ENCODE peak calls at places on chromosomes 11 and 22, in ten cellular contexts. One of them, this sample, is unnamed.
A peak's percentile ranks its signal among the peaks of the same experiment; 100 is the strongest.

GRCh38 chr11:19552100-19552499 is 160.5 kb upstream of the NAV2 start:
- DNase-seq in GM12878: no peak
- DNase-seq in colonic mucosa: no peak
- DNase-seq in kidney epithelial cell: no peak
- DNase-seq in AG04449: no peak
- DNase-seq in Calu3: no peak
- DNase-seq in lower leg skin: no peak
- DNase-seq in NB4: no peak
- DNase-seq in GM20000: no peak
- DNase-seq in HFF-Myc: no peak
- DNase-seq in this sample: peak; percentile 72

GRCh38 chr22:23878219-23878618 is 16.0 kb upstream of the MIF start:
- DNase-seq in kidney epithelial cell: no peak
- DNase-seq in GM12878: no peak
- DNase-seq in HFF-Myc: no peak
- DNase-seq in Calu3: no peak
- DNase-seq in AG04449: no peak
- DNase-seq in lower leg skin: no peak
- DNase-seq in GM20000: no peak
- DNase-seq in NB4: no peak
- DNase-seq in colonic mucosa: no peak
- DNase-seq in this sample: no peak

GRCh38 chr22:44878483-44879300 is 126.3 kb downstream of the ARHGAP8 start:
- DNase-seq in colonic mucosa: no peak
- DNase-seq in Calu3: no peak
- DNase-seq in GM20000: no peak
- DNase-seq in GM12878: no peak
- DNase-seq in AG04449: no peak
- DNase-seq in HFF-Myc: no peak
- DNase-seq in NB4: no peak
- DNase-seq in kidney epithelial cell: no peak
- DNase-seq in lower leg skin: peak; percentile 67
- DNase-seq in this sample: no peak

GRCh38 chr11:114095899-114096298 is 36.4 kb downstream of the ZBTB16 start:
- DNase-seq in AG04449: no peak
- DNase-seq in Calu3: no peak
- DNase-seq in colonic mucosa: no peak
- DNase-seq in lower leg skin: no peak
- DNase-seq in kidney epithelial cell: no peak
- DNase-seq in GM20000: no peak
- DNase-seq in HFF-Myc: no peak
- DNase-seq in NB4: no peak
- DNase-seq in GM12878: no peak
- DNase-seq in this sample: no peak

GRCh38 chr11:11034476-11034875 is 176.6 kb upstream of the ZBED5 start:
- DNase-seq in Calu3: no peak
- DNase-seq in GM12878: no peak
- DNase-seq in HFF-Myc: no peak
- DNase-seq in kidney epithelial cell: no peak
- DNase-seq in NB4: no peak
- DNase-seq in AG04449: no peak
- DNase-seq in GM20000: no peak
- DNase-seq in colonic mucosa: no peak
- DNase-seq in lower leg skin: no peak
- DNase-seq in this sample: no peak

GRCh38 chr22:21837184-21837979 is 30.1 kb downstream of the MAPK1 start:
- DNase-seq in HFF-Myc: peak; percentile 69
- DNase-seq in colonic mucosa: no peak
- DNase-seq in AG04449: peak; percentile 54
- DNase-seq in GM20000: no peak
- DNase-seq in lower leg skin: no peak
- DNase-seq in GM12878: no peak
- DNase-seq in kidney epithelial cell: peak; percentile 69
- DNase-seq in NB4: no peak
- DNase-seq in Calu3: no peak
- DNase-seq in this sample: no peak

GRCh38 chr11:3616721-3617460 is 24.9 kb downstream of the ART5 start:
- DNase-seq in lower leg skin: no peak
- DNase-seq in kidney epithelial cell: no peak
- DNase-seq in NB4: no peak
- DNase-seq in AG04449: no peak
- DNase-seq in GM12878: no peak
- DNase-seq in GM20000: no peak
- DNase-seq in Calu3: no peak
- DNase-seq in HFF-Myc: no peak
- DNase-seq in colonic mucosa: no peak
- DNase-seq in this sample: no peak

GRCh38 chr22:41417622-41418390 is 28.8 kb downstream of the TOB2 start:
- DNase-seq in GM12878: no peak
- DNase-seq in NB4: no peak
- DNase-seq in colonic mucosa: peak; percentile 60
- DNase-seq in GM20000: no peak
- DNase-seq in HFF-Myc: no peak
- DNase-seq in kidney epithelial cell: no peak
- DNase-seq in lower leg skin: peak; percentile 96
- DNase-seq in AG04449: no peak
- DNase-seq in Calu3: peak; percentile 63
- DNase-seq in this sample: no peak

GRCh38 chr11:64850979-64851567 is 6.6 kb upstream of the CDC42BPG start:
- DNase-seq in NB4: peak; percentile 64
- DNase-seq in GM20000: peak; percentile 91
- DNase-seq in lower leg skin: no peak
- DNase-seq in colonic mucosa: no peak
- DNase-seq in HFF-Myc: no peak
- DNase-seq in kidney epithelial cell: no peak
- DNase-seq in AG04449: no peak
- DNase-seq in Calu3: no peak
- DNase-seq in GM12878: peak; percentile 90
- DNase-seq in this sample: no peak

GRCh38 chr22:46104881-46105493 is 45.3 kb upstream of the PPARA start:
- DNase-seq in Calu3: peak; percentile 30
- DNase-seq in GM12878: no peak
- DNase-seq in HFF-Myc: no peak
- DNase-seq in lower leg skin: no peak
- DNase-seq in colonic mucosa: no peak
- DNase-seq in AG04449: no peak
- DNase-seq in NB4: no peak
- DNase-seq in GM20000: no peak
- DNase-seq in kidney epithelial cell: no peak
- DNase-seq in this sample: no peak

GRCh38 chr22:26330971-26331625 is 98.0 kb upstream of the ASPHD2 start:
- DNase-seq in GM12878: peak; percentile 7
- DNase-seq in NB4: peak; percentile 50
- DNase-seq in lower leg skin: no peak
- DNase-seq in Calu3: peak; percentile 81
- DNase-seq in GM20000: peak; percentile 76
- DNase-seq in HFF-Myc: peak; percentile 25
- DNase-seq in colonic mucosa: peak; percentile 75
- DNase-seq in kidney epithelial cell: no peak
- DNase-seq in AG04449: no peak
- DNase-seq in this sample: peak; percentile 78
- TF ChIP-seq CTCF in GM12878: peak; percentile 93
- TF ChIP-seq CTCF in NB4: peak; percentile 82
- TF ChIP-seq CTCF in lower leg skin: no peak
- TF ChIP-seq CTCF in Calu3: peak; percentile 91
- TF ChIP-seq CTCF in GM20000: peak; percentile 91
- TF ChIP-seq CTCF in HFF-Myc: peak; percentile 94
- TF ChIP-seq CTCF in colonic mucosa: peak; percentile 87
- TF ChIP-seq CTCF in kidney epithelial cell: peak; percentile 86
- TF ChIP-seq CTCF in AG04449: peak; percentile 90
- TF ChIP-seq CTCF in this sample: peak; percentile 91

DNA sequence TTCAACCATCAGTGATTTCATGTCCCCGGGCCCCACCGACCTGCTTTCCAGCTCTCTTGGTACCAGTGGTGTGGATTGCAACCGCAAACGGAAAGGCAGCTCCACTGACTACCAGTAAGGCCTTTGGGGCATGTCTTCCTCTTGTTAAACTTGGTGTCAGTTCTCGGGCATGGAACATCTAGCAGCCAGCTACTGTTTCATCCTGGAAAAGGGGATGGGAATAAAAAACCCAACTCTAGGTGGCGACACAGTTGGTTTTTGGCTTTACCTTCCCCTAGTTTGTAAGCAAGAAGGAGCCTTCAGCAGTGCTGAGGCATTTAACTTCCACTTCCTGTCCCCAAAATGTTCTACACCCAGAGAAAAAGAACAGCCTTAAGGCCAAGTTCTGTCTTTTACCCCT is 76.7 kb downstream of the BMAL1 start:
- DNase-seq in colonic mucosa: no peak
- DNase-seq in GM12878: no peak
- DNase-seq in AG04449: no peak
- DNase-seq in NB4: peak; percentile 45
- DNase-seq in HFF-Myc: no peak
- DNase-seq in GM20000: no peak
- DNase-seq in kidney epithelial cell: no peak
- DNase-seq in Calu3: no peak
- DNase-seq in lower leg skin: peak; percentile 57
- DNase-seq in this sample: no peak
- TF ChIP-seq CTCF in colonic mucosa: peak; percentile 24
- TF ChIP-seq CTCF in GM12878: peak; percentile 29
- TF ChIP-seq CTCF in AG04449: peak; percentile 19
- TF ChIP-seq CTCF in NB4: peak; percentile 31
- TF ChIP-seq CTCF in HFF-Myc: peak; percentile 30
- TF ChIP-seq CTCF in GM20000: no peak
- TF ChIP-seq CTCF in kidney epithelial cell: peak; percentile 33
- TF ChIP-seq CTCF in Calu3: peak; percentile 35
- TF ChIP-seq CTCF in lower leg skin: no peak
- TF ChIP-seq CTCF in this sample: no peak

DNA sequence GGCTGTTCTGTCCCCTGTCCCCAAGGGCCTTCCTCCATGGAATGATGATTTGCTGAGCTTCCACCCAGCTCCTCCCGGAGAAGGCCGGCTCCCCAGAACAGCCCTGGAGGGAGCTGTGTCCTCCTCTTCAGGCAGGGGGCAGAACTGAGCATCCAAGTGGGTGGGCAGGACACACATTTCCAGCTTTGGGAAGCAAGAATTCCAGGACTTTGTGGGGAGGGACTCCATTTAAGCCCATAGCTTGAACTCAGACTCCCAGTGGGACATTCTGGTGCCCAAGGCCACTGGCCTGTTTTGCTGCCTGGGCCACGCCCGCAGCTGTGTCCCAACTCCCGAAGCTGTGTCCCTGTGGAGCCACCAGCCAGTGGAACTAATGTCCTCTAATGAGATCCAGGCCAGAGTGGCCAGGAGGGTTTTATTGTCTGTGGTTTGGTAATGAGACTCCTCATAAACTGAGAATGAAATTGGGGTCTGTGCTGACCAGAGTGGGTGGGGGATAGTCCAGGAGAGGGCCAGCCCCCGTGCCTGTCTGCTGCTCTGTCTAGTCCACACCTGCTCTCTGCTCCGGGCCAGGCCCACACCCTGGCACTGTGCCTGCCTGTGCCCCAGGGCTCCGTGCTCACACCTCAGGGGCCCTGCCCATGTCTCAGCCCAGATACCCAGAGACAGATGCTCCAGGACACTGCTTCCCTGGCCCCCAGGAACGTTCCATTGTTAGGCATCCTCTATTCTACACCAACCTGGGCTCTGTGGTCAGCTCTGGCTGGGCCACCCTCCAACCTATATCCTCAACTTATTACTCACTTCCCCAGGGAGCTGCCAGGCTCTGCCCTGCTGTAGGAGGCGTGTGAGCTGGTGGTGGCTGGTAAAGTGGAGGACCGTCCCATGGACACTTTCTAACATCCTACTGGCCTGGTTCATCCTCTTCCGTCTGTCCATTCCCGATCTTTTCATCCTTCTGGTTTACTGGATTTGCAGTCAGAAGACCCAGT is 7.6 kb downstream of the NECTIN1 start:
- DNase-seq in colonic mucosa: peak; percentile 52
- DNase-seq in GM12878: no peak
- DNase-seq in GM20000: no peak
- DNase-seq in NB4: no peak
- DNase-seq in lower leg skin: peak; percentile 83
- DNase-seq in kidney epithelial cell: no peak
- DNase-seq in HFF-Myc: peak; percentile 25
- DNase-seq in Calu3: peak; percentile 14
- DNase-seq in AG04449: no peak
- DNase-seq in this sample: peak; percentile 72
- TF ChIP-seq CTCF in colonic mucosa: peak; percentile 50
- TF ChIP-seq CTCF in GM12878: peak; percentile 23
- TF ChIP-seq CTCF in GM20000: peak; percentile 42
- TF ChIP-seq CTCF in NB4: peak; percentile 37
- TF ChIP-seq CTCF in lower leg skin: no peak
- TF ChIP-seq CTCF in kidney epithelial cell: peak; percentile 41
- TF ChIP-seq CTCF in HFF-Myc: peak; percentile 70
- TF ChIP-seq CTCF in Calu3: peak; percentile 20
- TF ChIP-seq CTCF in AG04449: peak; percentile 53
- TF ChIP-seq CTCF in this sample: peak; percentile 51

GRCh38 chr11:94322501-94322900 is 18.1 kb downstream of the IZUMO1R start:
- DNase-seq in Calu3: no peak
- DNase-seq in HFF-Myc: no peak
- DNase-seq in AG04449: no peak
- DNase-seq in kidney epithelial cell: no peak
- DNase-seq in lower leg skin: no peak
- DNase-seq in colonic mucosa: no peak
- DNase-seq in NB4: no peak
- DNase-seq in GM12878: no peak
- DNase-seq in GM20000: no peak
- DNase-seq in this sample: no peak

GRCh38 chr11:94328587-94329080 is 24.3 kb downstream of the IZUMO1R start:
- DNase-seq in AG04449: no peak
- DNase-seq in colonic mucosa: no peak
- DNase-seq in GM12878: no peak
- DNase-seq in kidney epithelial cell: no peak
- DNase-seq in HFF-Myc: no peak
- DNase-seq in NB4: no peak
- DNase-seq in Calu3: no peak
- DNase-seq in GM20000: no peak
- DNase-seq in lower leg skin: no peak
- DNase-seq in this sample: no peak

GRCh38 chr11:94329501-94329900 is 25.1 kb downstream of the IZUMO1R start:
- DNase-seq in AG04449: no peak
- DNase-seq in colonic mucosa: no peak
- DNase-seq in HFF-Myc: no peak
- DNase-seq in kidney epithelial cell: no peak
- DNase-seq in lower leg skin: no peak
- DNase-seq in NB4: no peak
- DNase-seq in Calu3: no peak
- DNase-seq in GM12878: no peak
- DNase-seq in GM20000: no peak
- DNase-seq in this sample: no peak

GRCh38 chr11:94326947-94327346 is 22.6 kb downstream of the IZUMO1R start:
- DNase-seq in GM12878: no peak
- DNase-seq in HFF-Myc: no peak
- DNase-seq in lower leg skin: no peak
- DNase-seq in GM20000: no peak
- DNase-seq in AG04449: no peak
- DNase-seq in kidney epithelial cell: no peak
- DNase-seq in colonic mucosa: no peak
- DNase-seq in Calu3: no peak
- DNase-seq in NB4: no peak
- DNase-seq in this sample: no peak

DNA sequence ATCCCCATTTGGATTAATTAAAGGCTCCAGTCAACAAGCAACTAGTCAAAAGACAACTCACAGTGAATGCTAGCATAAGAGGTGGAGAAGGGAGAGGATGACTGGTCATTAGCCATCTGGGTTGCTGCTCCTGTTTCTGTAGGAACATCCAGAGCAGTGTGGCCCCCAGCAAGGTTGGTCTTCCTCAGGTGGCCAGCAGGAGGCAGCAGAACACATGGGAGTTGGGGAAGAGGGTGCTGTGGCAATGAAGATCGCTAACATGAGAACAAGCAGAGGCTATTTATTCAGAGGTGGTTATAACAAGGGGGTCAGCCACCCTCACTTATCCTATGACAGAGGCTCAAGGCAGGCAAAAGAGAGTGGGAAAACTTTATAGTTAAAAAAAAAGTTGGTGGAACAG is 21.3 kb downstream of the IZUMO1R start:
- DNase-seq in NB4: peak; percentile 72
- DNase-seq in GM12878: peak; percentile 9
- DNase-seq in AG04449: no peak
- DNase-seq in colonic mucosa: peak; percentile 58
- DNase-seq in Calu3: peak; percentile 54
- DNase-seq in lower leg skin: no peak
- DNase-seq in kidney epithelial cell: no peak
- DNase-seq in HFF-Myc: no peak
- DNase-seq in GM20000: peak; percentile 72
- DNase-seq in this sample: peak; percentile 67
- TF ChIP-seq CTCF in NB4: peak; percentile 92
- TF ChIP-seq CTCF in GM12878: peak; percentile 83
- TF ChIP-seq CTCF in AG04449: peak; percentile 27
- TF ChIP-seq CTCF in colonic mucosa: peak; percentile 26
- TF ChIP-seq CTCF in Calu3: peak; percentile 28
- TF ChIP-seq CTCF in lower leg skin: no peak
- TF ChIP-seq CTCF in kidney epithelial cell: peak; percentile 48
- TF ChIP-seq CTCF in HFF-Myc: peak; percentile 62
- TF ChIP-seq CTCF in GM20000: peak; percentile 69
- TF ChIP-seq CTCF in this sample: peak; percentile 60